ENCODE peak calls at places on chromosomes 11 and 22, in ten cellular contexts. O, K, G, C, N, A, H, S, Q and L are unnamed samples.
A peak's percentile ranks its signal among the peaks of the same experiment; 100 is the strongest.

GRCh38 chr11:111733655-111734088 is 32.5 kb downstream of the PPP2R1B start:
- DNase-seq in H (peak; percentile 30), A (no peak), K (no peak), S (no peak), O (no peak), Q (no peak), N (no peak), C (no peak), G (peak; percentile 6), L (no peak)

GRCh38 chr11:128210148-128210940 is 377.0 kb downstream of the ETS1 start:
- DNase-seq in C (peak; percentile 26), K (peak; percentile 96), Q (peak; percentile 79), A (no peak), G (peak; percentile 95), N (peak; percentile 62), O (no peak), S (no peak), H (no peak), L (peak; percentile 89)

GRCh38 chr22:32407332-32407731 is 4.7 kb downstream of the RTCB start:
- DNase-seq in Q (no peak), K (no peak), C (no peak), S (no peak), N (no peak), O (peak; percentile 53), A (no peak), G (no peak), H (no peak), L (no peak)

GRCh38 chr22:45966320-45966891 is 10.6 kb downstream of the WNT7B start:
- DNase-seq in S (peak; percentile 70), A (no peak), N (no peak), H (no peak), Q (no peak), C (peak; percentile 82), G (no peak), K (no peak), O (no peak), L (no peak)

GRCh38 chr22:35910013-35910860 is 118.4 kb downstream of the RBFOX2 start:
- DNase-seq in A (no peak), S (no peak), G (peak; percentile 25), K (no peak), C (no peak), H (no peak), O (no peak), N (no peak), Q (no peak), L (no peak)

GRCh38 chr11:46330887-46331652 is 16.2 kb upstream of the DGKZ start:
- DNase-seq in S (no peak), N (no peak), H (no peak), A (no peak), G (no peak), C (no peak), Q (no peak), K (no peak), O (no peak), L (no peak)

GRCh38 chr11:115613986-115614625 is 109.9 kb upstream of the CADM1 start:
- DNase-seq in A (no peak), N (no peak), K (peak; percentile 55), C (no peak), O (no peak), S (no peak), H (no peak), G (peak; percentile 63), Q (peak; percentile 77), L (no peak)

GRCh38 chr11:134411887-134412507 is at the start of gene B3GAT1:
- DNase-seq in N (no peak), C (no peak), O (no peak), K (no peak), G (no peak), H (no peak), S (peak; percentile 58), Q (no peak), A (no peak), L (no peak)

GRCh38 chr11:126716456-126717083 is 284.0 kb downstream of the KIRREL3 start:
- DNase-seq in K (no peak), Q (peak; percentile 62), N (peak; percentile 23), O (peak; percentile 43), S (peak; percentile 62), G (peak; percentile 42), C (peak; percentile 20), H (peak; percentile 58), A (no peak), L (peak; percentile 15)

GRCh38 chr22:33476716-33477115 is 418.5 kb upstream of the SYN3 start:
- DNase-seq in S (no peak), A (no peak), G (no peak), N (no peak), K (no peak), Q (no peak), O (no peak), H (no peak), C (no peak), L (peak; percentile 52)

GRCh38 chr11:102763440-102763839 is 17.0 kb downstream of the MMP10 start:
- DNase-seq in O (no peak), N (no peak), A (no peak), C (no peak), G (no peak), H (no peak), Q (no peak), K (no peak), S (no peak), L (no peak)

GRCh38 chr22:25207553-25208157 is 8.0 kb downstream of the CRYBB3 start:
- DNase-seq in O (no peak), G (no peak), A (no peak), Q (no peak), H (no peak), N (no peak), S (no peak), K (no peak), C (no peak), L (no peak)

GRCh38 chr22:43060213-43060612 is 29.0 kb downstream of the TTLL1 start:
- DNase-seq in O (peak; percentile 52), C (no peak), G (no peak), H (no peak), K (no peak), Q (peak; percentile 45), S (no peak), N (no peak), A (no peak), L (no peak)